ENCODE peak calls at places on chromosomes 11 and 22, in ten cellular contexts. B, W, O, E, K, X, H, N, R and Y are unnamed samples.

GRCh38 chr22:38081941-38082828 is 1.8 kb downstream of the SLC16A8 start:
- DNase-seq in W (no peak), X (no peak), B (no peak), O (no peak), E (no peak), H (no peak), K (no peak), N (no peak), R (no peak), Y (no peak)

GRCh38 chr11:69312418-69313399 is 18.8 kb downstream of the MYEOV start:
- DNase-seq in B (no peak), H (no peak), W (peak; percentile 62), N (no peak), R (no peak), O (no peak), E (no peak), K (no peak), X (no peak), Y (no peak)

GRCh38 chr11:11884774-11885481 is 43.2 kb downstream of the USP47 start:
- DNase-seq in O (no peak), W (no peak), R (no peak), H (no peak), E (no peak), B (no peak), K (no peak), X (no peak), N (no peak), Y (no peak)

GRCh38 chr11:118791961-118792578 is 1.1 kb upstream of the DDX6 start:
- DNase-seq in O (no peak), N (no peak), K (peak; percentile 12), W (no peak), R (peak; percentile 15), E (no peak), X (peak; percentile 29), B (no peak), H (no peak), Y (peak; percentile 37)

GRCh38 chr22:29319072-29319471 is 3.6 kb upstream of the RASL10A start:
- DNase-seq in N (no peak), R (no peak), X (no peak), W (no peak), H (no peak), K (no peak), B (no peak), O (no peak), E (no peak), Y (no peak)

GRCh38 chr22:43945632-43946390 is 9.4 kb upstream of the SAMM50 start:
- DNase-seq in H (peak; percentile 2), E (no peak), N (no peak), K (peak; percentile 82), O (peak; percentile 41), X (peak; percentile 68), W (peak; percentile 64), B (no peak), R (peak; percentile 55), Y (peak; percentile 55)

GRCh38 chr11:126405374-126405773 is 49.9 kb downstream of the ST3GAL4 start:
- DNase-seq in O (no peak), X (peak; percentile 29), H (no peak), B (no peak), K (peak; percentile 58), N (no peak), E (no peak), R (no peak), W (no peak), Y (no peak)

GRCh38 chr11:130323452-130324448 is 9.0 kb upstream of the ZBTB44 start:
- DNase-seq in K (no peak), X (peak; percentile 45), O (peak; percentile 18), N (peak; percentile 61), R (no peak), B (peak; percentile 16), H (no peak), W (peak; percentile 57), E (no peak), Y (no peak)

GRCh38 chr11:111557425-111558111 is 17.0 kb downstream of the LAYN start:
- DNase-seq in R (no peak), K (no peak), N (peak; percentile 99), E (no peak), O (peak; percentile 99), W (peak; percentile 97), X (peak; percentile 92), H (no peak), B (peak; percentile 95), Y (no peak)

GRCh38 chr11:71928739-71929443 is at the start of gene RNF121:
- DNase-seq in N (peak; percentile 87), K (peak; percentile 96), E (peak; percentile 97), X (peak; percentile 98), R (peak; percentile 96), W (peak; percentile 93), B (peak; percentile 93), O (peak; percentile 95), H (peak; percentile 90), Y (peak; percentile 90)

GRCh38 chr22:27669798-27670599 is 131.6 kb downstream of the MN1 start:
- DNase-seq in N (no peak), E (no peak), B (no peak), O (peak; percentile 35), K (peak; percentile 24), X (no peak), R (peak; percentile 52), W (peak; percentile 15), H (no peak), Y (no peak)

GRCh38 chr11:8566613-8567210 is 27.3 kb downstream of the STK33 start:
- DNase-seq in K (no peak), X (peak; percentile 69), B (peak; percentile 42), R (no peak), H (no peak), W (peak; percentile 71), N (no peak), O (peak; percentile 60), E (peak; percentile 10), Y (no peak)

GRCh38 chr22:39656495-39657490 is 86.2 kb downstream of the CACNA1I start:
- DNase-seq in R (no peak), K (no peak), E (peak; percentile 31), X (no peak), H (no peak), B (no peak), O (no peak), N (no peak), W (no peak), Y (no peak)

GRCh38 chr22:46945481-46945880 is 183.0 kb downstream of the TBC1D22A start:
- DNase-seq in O (no peak), W (no peak), R (no peak), K (no peak), E (no peak), B (no peak), H (no peak), N (no peak), X (no peak), Y (no peak)

GRCh38 chr22:34214372-34214771 is 294.1 kb upstream of the LARGE1 start:
- DNase-seq in N (no peak), H (no peak), X (no peak), B (no peak), O (no peak), K (no peak), W (no peak), R (no peak), E (no peak), Y (no peak)

GRCh38 chr22:25702046-25702445 is 39.9 kb upstream of the MYO18B start:
- DNase-seq in X (peak; percentile 15), H (no peak), R (no peak), W (peak; percentile 55), N (no peak), B (peak; percentile 10), E (no peak), K (no peak), O (peak; percentile 16), Y (no peak)

GRCh38 chr11:69400769-69401590 is 80.5 kb upstream of the LINC01488 start:
- DNase-seq in H (no peak), O (no peak), X (no peak), E (no peak), W (no peak), K (no peak), B (no peak), N (no peak), R (no peak), Y (no peak)

GRCh38 chr11:65150513-65151271 is 16.4 kb upstream of the SYVN1 start:
- DNase-seq in B (peak; percentile 65), W (peak; percentile 71), K (peak; percentile 96), E (peak; percentile 70), N (peak; percentile 68), R (peak; percentile 94), H (peak; percentile 46), X (peak; percentile 91), O (peak; percentile 98), Y (peak; percentile 76)

GRCh38 chr11:17542249-17542648 is 2.0 kb downstream of the USH1C start:
- DNase-seq in K (peak; percentile 51), E (no peak), N (no peak), O (no peak), W (no peak), H (no peak), B (no peak), X (no peak), R (peak; percentile 88), Y (no peak)

GRCh38 chr11:112958670-112959069 is 2.5 kb upstream of the NCAM1 start:
- DNase-seq in H (no peak), B (no peak), O (peak; percentile 29), E (no peak), W (peak; percentile 19), R (no peak), K (peak; percentile 2), X (peak; percentile 39), N (peak; percentile 58), Y (no peak)